ENCODE peak calls at places on chromosomes 16 and 17, in six cellular contexts. One of them, this sample, is unnamed.

GRCh38 chr16:56636616-56637413 is 1.7 kb upstream of the MT1A start:
- DNase-seq in stimulated activated naive CD4-positive, alpha-beta T cell: no peak
- DNase-seq in NCI-H774: no peak
- DNase-seq in stimulated activated CD4-positive, alpha-beta T cell treated with anti-CD3 and anti-CD28 coated beads, Interleukin-12 subunit alpha, Interleukin-12 subunit beta, amount 100 ng/mL, for 4 hours: no peak
- DNase-seq in nucleus accumbens: no peak
- DNase-seq in A172: no peak
- DNase-seq in this sample: no peak

GRCh38 chr17:42050360-42051012 is at the start of gene C17orf113:
- DNase-seq in stimulated activated naive CD4-positive, alpha-beta T cell: peak
- DNase-seq in NCI-H774: peak
- DNase-seq in stimulated activated CD4-positive, alpha-beta T cell treated with anti-CD3 and anti-CD28 coated beads, Interleukin-12 subunit alpha, Interleukin-12 subunit beta, amount 100 ng/mL, for 4 hours: peak
- DNase-seq in nucleus accumbens: peak
- DNase-seq in A172: no peak
- DNase-seq in this sample: no peak

GRCh38 chr16:65068151-65068740 is 53.6 kb downstream of the CDH11 start:
- DNase-seq in stimulated activated naive CD4-positive, alpha-beta T cell: no peak
- DNase-seq in NCI-H774: no peak
- DNase-seq in stimulated activated CD4-positive, alpha-beta T cell treated with anti-CD3 and anti-CD28 coated beads, Interleukin-12 subunit alpha, Interleukin-12 subunit beta, amount 100 ng/mL, for 4 hours: no peak
- DNase-seq in nucleus accumbens: peak
- DNase-seq in A172: peak
- DNase-seq in this sample: no peak

GRCh38 chr17:73311781-73312641 is at the start of gene CDC42EP4:
- DNase-seq in stimulated activated naive CD4-positive, alpha-beta T cell: peak
- DNase-seq in NCI-H774: peak
- DNase-seq in stimulated activated CD4-positive, alpha-beta T cell treated with anti-CD3 and anti-CD28 coated beads, Interleukin-12 subunit alpha, Interleukin-12 subunit beta, amount 100 ng/mL, for 4 hours: peak
- DNase-seq in nucleus accumbens: peak
- DNase-seq in A172: peak
- DNase-seq in this sample: no peak

GRCh38 chr17:49022391-49022941 is 25.3 kb downstream of the IGF2BP1 start:
- DNase-seq in stimulated activated naive CD4-positive, alpha-beta T cell: no peak
- DNase-seq in NCI-H774: no peak
- DNase-seq in stimulated activated CD4-positive, alpha-beta T cell treated with anti-CD3 and anti-CD28 coated beads, Interleukin-12 subunit alpha, Interleukin-12 subunit beta, amount 100 ng/mL, for 4 hours: no peak
- DNase-seq in nucleus accumbens: no peak
- DNase-seq in A172: peak
- DNase-seq in this sample: no peak

GRCh38 chr16:74563828-74564263 is 43.1 kb downstream of the GLG1 start:
- DNase-seq in stimulated activated naive CD4-positive, alpha-beta T cell: no peak
- DNase-seq in NCI-H774: no peak
- DNase-seq in stimulated activated CD4-positive, alpha-beta T cell treated with anti-CD3 and anti-CD28 coated beads, Interleukin-12 subunit alpha, Interleukin-12 subunit beta, amount 100 ng/mL, for 4 hours: no peak
- DNase-seq in nucleus accumbens: no peak
- DNase-seq in A172: peak
- DNase-seq in this sample: peak

GRCh38 chr17:14321476-14321949 is 20.6 kb downstream of the HS3ST3B1 start:
- DNase-seq in stimulated activated naive CD4-positive, alpha-beta T cell: no peak
- DNase-seq in NCI-H774: no peak
- DNase-seq in stimulated activated CD4-positive, alpha-beta T cell treated with anti-CD3 and anti-CD28 coated beads, Interleukin-12 subunit alpha, Interleukin-12 subunit beta, amount 100 ng/mL, for 4 hours: no peak
- DNase-seq in nucleus accumbens: no peak
- DNase-seq in A172: no peak
- DNase-seq in this sample: no peak

GRCh38 chr16:52283581-52284375 is 263.2 kb downstream of the TOX3 start:
- DNase-seq in stimulated activated naive CD4-positive, alpha-beta T cell: no peak
- DNase-seq in NCI-H774: no peak
- DNase-seq in stimulated activated CD4-positive, alpha-beta T cell treated with anti-CD3 and anti-CD28 coated beads, Interleukin-12 subunit alpha, Interleukin-12 subunit beta, amount 100 ng/mL, for 4 hours: no peak
- DNase-seq in nucleus accumbens: no peak
- DNase-seq in A172: no peak
- DNase-seq in this sample: no peak

GRCh38 chr17:77566566-77566965 is 391.9 kb upstream of the TNRC6C start:
- DNase-seq in stimulated activated naive CD4-positive, alpha-beta T cell: no peak
- DNase-seq in NCI-H774: no peak
- DNase-seq in stimulated activated CD4-positive, alpha-beta T cell treated with anti-CD3 and anti-CD28 coated beads, Interleukin-12 subunit alpha, Interleukin-12 subunit beta, amount 100 ng/mL, for 4 hours: no peak
- DNase-seq in nucleus accumbens: no peak
- DNase-seq in A172: no peak
- DNase-seq in this sample: no peak

This sample was measured in GF-D8.